ENCODE peak calls at places on chromosomes 16 and 17, in eight cellular contexts. K is cardiac fibroblast, G is BE2C, Y is HCT116, M is ovary, F is heart left ventricle, H is GM13976, O is colonic mucosa. P is an unnamed sample.

GRCh38 chr16:88378836-88379693 is 3.7 kb upstream of the ZNF469 start:
- DNase-seq in Y (no peak), H (no peak), F (no peak), G (peak), M (peak), K (no peak), O (no peak), P (no peak)

GRCh38 chr17:41171881-41172280 is 3.9 kb upstream of the KRTAP4-3 start:
- DNase-seq in Y (no peak), M (no peak), G (no peak), F (no peak), O (no peak), K (no peak), H (no peak), P (no peak)

GRCh38 chr16:2250652-2251280 is 621 bp downstream of the ECI1 start:
- DNase-seq in Y (no peak), H (no peak), F (no peak), M (no peak), K (peak), G (no peak), O (peak), P (no peak)

GRCh38 chr17:62750502-62751349 is 57.4 kb downstream of the MARCHF10 start:
- DNase-seq in H (no peak), O (no peak), F (no peak), G (peak), Y (no peak), M (peak), K (no peak), P (no peak)

GRCh38 chr17:4833941-4834501 is 881 bp downstream of the MINK1 start:
- DNase-seq in F (peak), H (no peak), K (peak), G (no peak), O (peak), Y (no peak), M (peak), P (no peak)

GRCh38 chr17:34703533-34703932 is 124.2 kb downstream of the TMEM132E start:
- DNase-seq in G (no peak), F (peak), O (peak), Y (no peak), K (peak), H (no peak), M (no peak), P (peak)

GRCh38 chr17:48630009-48630924 is 4.1 kb upstream of the HOXB9 start:
- DNase-seq in M (no peak), Y (no peak), H (no peak), K (no peak), O (peak), G (no peak), F (no peak), P (no peak)

GRCh38 chr16:15672514-15673167 is 22.6 kb downstream of the NDE1 start:
- DNase-seq in O (peak), K (peak), Y (no peak), M (peak), G (no peak), H (no peak), F (peak), P (no peak)

GRCh38 chr16:89584768-89585549 is 9.4 kb downstream of the CPNE7 start:
- DNase-seq in F (no peak), Y (no peak), O (no peak), H (no peak), M (no peak), K (no peak), G (no peak), P (no peak)

GRCh38 chr16:54928016-54928356 is 2.7 kb upstream of the IRX5 start:
- DNase-seq in F (no peak), G (no peak), K (no peak), Y (no peak), H (no peak), O (no peak), M (no peak), P (no peak)

GRCh38 chr17:28853295-28853694 is 1.5 kb upstream of the ERAL1 start:
- DNase-seq in F (no peak), O (no peak), M (no peak), Y (no peak), K (no peak), G (no peak), H (no peak), P (no peak)

GRCh38 chr17:16415031-16415924 is at the start of gene TRPV2:
- DNase-seq in F (peak), G (no peak), Y (no peak), K (no peak), M (no peak), H (peak), O (peak), P (no peak)

GRCh38 chr16:78791011-78791410 is 691.6 kb downstream of the WWOX start:
- DNase-seq in F (no peak), G (no peak), K (no peak), M (no peak), O (no peak), H (no peak), Y (no peak), P (no peak)

GRCh38 chr16:89784409-89784808 is 32.0 kb downstream of the FANCA start:
- DNase-seq in F (no peak), H (no peak), O (no peak), K (no peak), M (no peak), G (no peak), Y (no peak), P (no peak)

GRCh38 chr17:41494524-41494923 is 4.8 kb upstream of the KRT36 start:
- DNase-seq in O (no peak), H (no peak), G (no peak), K (no peak), F (no peak), Y (no peak), M (no peak), P (no peak)

GRCh38 chr16:84788968-84789371 is 30.8 kb upstream of the CRISPLD2 start:
- DNase-seq in K (no peak), Y (no peak), G (peak), M (no peak), F (no peak), H (no peak), O (no peak), P (no peak)

GRCh38 chr17:1710807-1711553 is 803 bp upstream of the TLCD2 start:
- DNase-seq in H (no peak), Y (no peak), M (peak), O (peak), G (no peak), F (no peak), K (peak), P (no peak)

GRCh38 chr17:57900991-57901743 is 51.3 kb upstream of the MRPS23 start:
- DNase-seq in Y (no peak), O (peak), H (no peak), G (no peak), K (no peak), F (no peak), M (no peak), P (no peak)

GRCh38 chr17:76501018-76501826 is at the start of gene RHBDF2:
- DNase-seq in G (peak), H (peak), O (peak), F (peak), Y (peak), K (peak), M (peak), P (peak)

GRCh38 chr16:85204242-85205010 is 92.2 kb upstream of the CIBAR2 start:
- DNase-seq in O (no peak), H (no peak), G (no peak), Y (no peak), K (peak), F (no peak), M (no peak), P (no peak)

GRCh38 chr16:89786474-89787364 is 29.7 kb downstream of the FANCA start:
- DNase-seq in H (no peak), K (no peak), F (peak), G (peak), M (no peak), Y (no peak), O (no peak), P (no peak)

GRCh38 chr16:64238576-64238975 is 883.3 kb downstream of the CDH11 start:
- DNase-seq in Y (no peak), K (no peak), G (no peak), M (no peak), H (no peak), F (no peak), O (no peak), P (no peak)

GRCh38 chr17:6240001-6240400 is 169.8 kb downstream of the WSCD1 start:
- DNase-seq in O (no peak), F (no peak), Y (no peak), K (no peak), M (no peak), G (no peak), H (no peak), P (peak)

GRCh38 chr17:60554377-60554788 is 28.3 kb upstream of the APPBP2 start:
- DNase-seq in Y (no peak), O (no peak), K (peak), G (no peak), M (no peak), H (no peak), F (no peak), P (no peak)

GRCh38 chr16:19583665-19584300 is 28.3 kb downstream of the VPS35L start:
- DNase-seq in H (no peak), Y (peak), M (no peak), K (peak), O (peak), F (no peak), G (peak), P (no peak)

GRCh38 chr16:85894266-85894665 is 4.7 kb upstream of the IRF8 start:
- DNase-seq in K (no peak), G (no peak), M (no peak), O (peak), H (no peak), Y (peak), F (no peak), P (no peak)

GRCh38 chr16:30747331-30747730 is 894 bp upstream of the PHKG2 start:
- DNase-seq in K (peak), M (no peak), G (no peak), H (no peak), F (no peak), Y (no peak), O (no peak), P (no peak)

GRCh38 chr16:85570213-85570734 is 42.8 kb upstream of the GSE1 start:
- DNase-seq in H (peak), Y (peak), M (no peak), K (no peak), G (no peak), O (no peak), F (no peak), P (no peak)

GRCh38 chr16:65004570-65004969 is 117.3 kb downstream of the CDH11 start:
- DNase-seq in H (no peak), O (no peak), G (no peak), Y (no peak), F (no peak), K (no peak), M (no peak), P (no peak)

GRCh38 chr17:3800362-3801042 is 486 bp downstream of the ITGAE start:
- DNase-seq in F (no peak), Y (no peak), H (no peak), M (no peak), O (no peak), K (no peak), G (no peak), P (no peak)

GRCh38 chr17:14813649-14814048 is 451.5 kb downstream of the PMP22 start:
- DNase-seq in Y (no peak), M (no peak), K (peak), G (peak), F (peak), O (no peak), H (no peak), P (no peak)
- TF ChIP-seq CTCF in Y (peak), M (no peak), K (no peak), G (peak), F (no peak), O (no peak), H (no peak), P (peak)

GRCh38 chr17:45223541-45224528 is 2.1 kb downstream of the FMNL1 start:
- DNase-seq in Y (no peak), F (no peak), G (peak), M (no peak), H (no peak), O (peak), K (no peak), P (no peak)
- TF ChIP-seq CTCF in Y (no peak), F (no peak), G (no peak), M (no peak), H (no peak), O (no peak), K (no peak), P (no peak)

DNA sequence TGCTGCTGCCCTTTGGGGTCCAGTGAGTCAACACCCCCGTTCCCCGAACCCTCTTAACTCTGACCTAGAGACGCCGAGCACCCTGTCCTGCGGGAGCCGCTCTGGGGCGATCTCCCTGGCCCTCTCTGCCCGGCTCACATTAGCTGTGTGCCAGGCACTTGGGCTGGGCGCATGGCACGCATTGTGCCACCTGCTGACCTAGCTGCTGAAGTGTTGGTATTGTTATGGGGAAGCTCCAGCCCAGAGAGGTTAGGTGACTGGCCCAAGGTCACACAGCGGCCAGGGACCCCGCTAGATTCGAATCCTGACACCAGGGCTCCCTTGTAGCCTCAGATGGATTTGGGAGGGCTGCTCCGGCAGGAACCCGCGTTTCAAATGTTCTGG is 1.1 kb downstream of the HSD17B1 start:
- DNase-seq in Y (no peak), G (no peak), K (no peak), O (no peak), M (no peak), F (no peak), H (no peak), P (no peak)
- TF ChIP-seq CTCF in Y (peak), G (no peak), K (no peak), O (no peak), M (no peak), F (no peak), H (no peak), P (no peak)

GRCh38 chr17:65584604-65585521 is 23.4 kb upstream of the AXIN2 start:
- DNase-seq in G (no peak), M (no peak), O (no peak), Y (no peak), F (no peak), H (no peak), K (no peak), P (no peak)

GRCh38 chr17:65586899-65587298 is 25.5 kb upstream of the AXIN2 start:
- DNase-seq in Y (no peak), H (no peak), M (no peak), G (no peak), K (no peak), O (no peak), F (no peak), P (no peak)

GRCh38 chr17:65589321-65589720 is 27.9 kb upstream of the AXIN2 start:
- DNase-seq in H (no peak), O (no peak), Y (no peak), K (peak), F (no peak), G (no peak), M (no peak), P (no peak)

GRCh38 chr17:65587602-65588193 is 26.2 kb upstream of the AXIN2 start:
- DNase-seq in M (no peak), O (no peak), H (no peak), K (peak), G (no peak), Y (no peak), F (no peak), P (no peak)

DNA sequence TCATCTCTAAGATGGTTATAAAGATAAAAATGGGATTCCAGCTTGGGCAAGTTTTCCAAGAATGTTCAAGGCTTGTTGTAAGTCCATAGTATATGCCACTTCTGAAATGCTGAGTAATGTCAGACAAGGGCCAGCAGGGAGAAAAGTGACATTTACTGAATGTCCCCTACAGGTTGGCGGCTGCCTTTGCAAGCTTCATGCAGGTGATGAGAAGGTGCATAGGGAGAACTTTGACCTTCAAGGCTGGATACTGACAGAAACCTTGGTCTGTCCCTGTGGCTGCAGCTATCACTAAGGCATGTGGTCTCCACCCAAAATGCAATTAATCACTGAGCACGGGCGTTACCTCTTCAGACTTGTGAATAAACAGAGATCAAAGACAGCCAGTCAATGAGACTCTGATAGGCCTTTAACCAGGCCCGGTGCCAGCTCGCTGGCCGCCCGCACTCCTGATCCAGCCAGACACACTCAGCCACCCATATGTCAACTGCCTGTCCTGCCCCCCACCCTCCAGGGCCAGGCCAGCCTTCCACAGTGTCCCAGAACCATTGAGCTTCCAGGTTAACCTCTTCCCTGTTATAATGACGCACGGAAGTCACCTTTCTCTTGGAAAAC is 26.9 kb upstream of the AXIN2 start:
- DNase-seq in H (no peak), O (peak), M (no peak), K (peak), G (no peak), F (peak), Y (peak), P (no peak)
- TF ChIP-seq CTCF in H (no peak), O (no peak), M (no peak), K (no peak), G (no peak), F (no peak), Y (peak), P (peak)

DNA sequence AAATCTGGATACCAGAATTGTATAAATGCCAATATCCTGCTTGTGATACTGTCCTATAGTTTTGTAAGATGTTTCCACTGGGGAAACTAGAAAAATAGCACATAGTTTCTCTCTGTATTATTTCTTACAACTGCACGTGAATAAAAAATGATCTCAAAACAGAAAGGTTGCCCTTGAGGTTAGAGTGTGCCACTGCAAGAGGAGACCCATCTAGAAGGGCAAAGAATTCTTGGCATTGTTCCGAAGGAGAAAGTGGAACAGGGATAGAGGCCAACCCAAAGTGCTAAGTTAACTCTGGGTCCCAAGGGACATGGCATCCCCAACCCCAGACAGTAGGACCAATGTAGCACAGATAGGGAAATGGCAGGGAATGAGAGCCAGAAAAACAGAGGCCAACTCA is 477.5 kb upstream of the HSBP1 start:
- DNase-seq in O (no peak), M (no peak), F (no peak), H (no peak), Y (no peak), K (no peak), G (no peak), P (no peak)
- TF ChIP-seq CTCF in O (no peak), M (no peak), F (no peak), H (no peak), Y (no peak), K (no peak), G (no peak), P (peak)

DNA sequence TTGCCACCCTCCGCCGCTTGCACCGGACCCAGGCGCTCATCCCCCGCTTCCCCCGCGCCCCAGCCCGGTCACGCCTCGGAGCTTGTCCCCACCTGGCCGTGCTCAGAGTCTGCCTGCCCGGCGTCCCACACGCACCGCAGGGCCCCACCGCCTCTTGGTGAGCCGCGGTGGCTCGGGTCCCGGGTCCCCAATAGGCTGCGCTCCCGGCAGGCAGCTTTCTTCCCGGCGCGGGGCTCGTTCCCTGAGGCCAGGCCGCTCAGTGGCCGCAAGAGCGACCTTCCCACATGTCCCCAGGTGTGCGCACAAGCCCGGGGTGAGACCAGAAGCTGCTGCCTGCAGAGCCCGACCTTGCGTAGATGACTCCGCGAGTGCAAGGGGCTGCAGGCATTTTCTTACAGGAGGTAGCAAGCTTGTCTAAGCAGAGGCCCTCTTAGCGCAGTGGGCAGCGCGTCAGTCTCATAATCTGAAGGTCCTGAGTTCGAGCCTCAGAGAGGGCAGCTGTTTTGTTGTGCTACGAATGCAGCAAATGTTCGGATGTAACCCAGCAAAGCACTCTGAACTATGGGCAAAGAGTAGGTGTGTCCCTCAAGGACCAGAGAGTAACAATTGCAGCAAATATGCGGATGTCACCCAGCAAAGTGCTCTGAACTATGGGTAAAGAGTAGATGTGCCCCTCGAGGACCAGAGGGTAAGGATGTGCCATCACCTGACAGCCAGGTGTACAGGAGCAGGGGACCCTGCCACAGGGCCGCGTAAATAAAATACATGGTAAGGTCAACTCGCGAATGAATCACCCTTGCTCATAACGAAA is 15.6 kb downstream of the TLE7 start:
- DNase-seq in Y (peak), H (peak), F (no peak), K (peak), G (peak), O (peak), M (peak), P (peak)
- TF ChIP-seq CTCF in Y (no peak), H (no peak), F (no peak), K (no peak), G (no peak), O (no peak), M (no peak), P (no peak)

GRCh38 chr16:58252716-58253115 is 42.1 kb downstream of the PRSS54 start:
- DNase-seq in K (no peak), H (no peak), G (no peak), Y (no peak), F (no peak), O (no peak), M (no peak), P (no peak)
- TF ChIP-seq CTCF in K (no peak), H (no peak), G (no peak), Y (peak), F (no peak), O (no peak), M (no peak), P (no peak)

GRCh38 chr17:71115669-71115972 is 946.3 kb downstream of the KCNJ2 start:
- DNase-seq in M (no peak), O (no peak), Y (no peak), G (no peak), K (no peak), F (no peak), H (no peak), P (no peak)

GRCh38 chr17:71114911-71115668 is 945.8 kb downstream of the KCNJ2 start:
- DNase-seq in G (no peak), O (no peak), Y (no peak), K (no peak), H (no peak), M (no peak), F (no peak), P (no peak)

GRCh38 chr17:71117461-71117860 is 948.1 kb downstream of the KCNJ2 start:
- DNase-seq in Y (no peak), O (no peak), H (no peak), G (no peak), M (no peak), F (no peak), K (no peak), P (no peak)

DNA sequence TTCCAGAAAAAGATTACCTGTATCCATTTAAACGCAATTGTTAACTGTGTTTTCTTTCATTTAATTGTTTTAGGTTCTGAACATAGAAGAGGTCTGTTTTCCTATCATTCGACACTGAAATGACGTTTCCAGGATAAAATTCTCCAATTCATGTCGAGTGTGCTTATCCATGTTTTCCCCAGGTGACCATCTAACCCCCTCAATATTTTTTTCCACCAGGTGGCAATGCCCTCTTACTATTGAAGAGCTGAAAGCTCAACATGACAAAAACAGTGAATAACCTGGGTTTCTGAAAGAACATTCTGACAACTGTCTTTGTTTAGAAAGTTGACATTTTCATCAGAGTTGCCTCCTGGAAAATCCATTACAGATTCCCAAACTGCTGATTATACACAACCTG is 948.7 kb downstream of the KCNJ2 start:
- DNase-seq in O (no peak), K (no peak), M (no peak), H (no peak), G (peak), F (no peak), Y (peak), P (no peak)
- TF ChIP-seq CTCF in O (peak), K (no peak), M (no peak), H (no peak), G (peak), F (peak), Y (peak), P (peak)